ENCODE peak calls at places on chromosome 9, in ten cellular contexts. A, B, O, T, C, K, V, X, G and D are unnamed samples. For H3K4me1, the result is how much of the 10 kb centered on the place peaks cover.

GRCh38 chr9:138022121-138022741 is 144.6 kb downstream of the CACNA1B start:
- DNase-seq in K (no peak), A (peak), O (peak), G (no peak), C (peak), X (no peak), V (no peak), T (peak), B (peak), D (peak)

GRCh38 chr9:21414220-21414940 is 5.5 kb downstream of the IFNA8 start:
- DNase-seq in G (no peak), C (no peak), O (no peak), B (no peak), X (no peak), A (no peak), V (no peak), T (no peak), K (no peak), D (peak)

GRCh38 chr9:35716236-35716635 is 15.8 kb downstream of the TLN1 start:
- DNase-seq in K (no peak), V (no peak), O (no peak), G (no peak), A (no peak), C (peak), X (no peak), B (no peak), T (no peak), D (no peak)

GRCh38 chr9:93635186-93636107 is 59.1 kb downstream of the PHF2 start:
- DNase-seq in X (no peak), V (no peak), K (no peak), B (no peak), G (peak), A (no peak), T (peak), C (peak), O (peak), D (no peak)

GRCh38 chr9:129392093-129392541 is 214.1 kb upstream of the IER5L start:
- DNase-seq in T (peak), B (no peak), G (peak), V (no peak), X (no peak), O (peak), A (no peak), C (no peak), K (no peak), D (no peak)

GRCh38 chr9:79292731-79293280 is 279.0 kb upstream of the TLE4 start:
- DNase-seq in K (no peak), C (no peak), A (peak), V (no peak), B (no peak), O (no peak), T (no peak), G (no peak), X (no peak), D (no peak)

GRCh38 chr9:101476576-101477208 is 41.1 kb upstream of the ALDOB start:
- DNase-seq in V (no peak), G (no peak), O (no peak), B (no peak), K (no peak), X (no peak), T (peak), C (peak), A (no peak), D (no peak)

GRCh38 chr9:109068764-109069163 is 51.0 kb downstream of the TMEM245 start:
- DNase-seq in X (no peak), V (no peak), O (no peak), C (no peak), B (no peak), T (no peak), A (no peak), G (no peak), K (no peak), D (no peak)

GRCh38 chr9:137970686-137971476 is 93.3 kb downstream of the CACNA1B start:
- DNase-seq in G (peak), O (peak), A (no peak), V (no peak), B (peak), T (no peak), X (no peak), K (no peak), C (peak), D (no peak)

GRCh38 chr9:98678244-98678842 is 30.4 kb downstream of the GABBR2 start:
- DNase-seq in G (no peak), A (peak), K (peak), X (no peak), V (peak), T (no peak), C (no peak), B (no peak), O (no peak), D (peak)

GRCh38 chr9:85151247-85151646 is 481.7 kb downstream of the NTRK2 start:
- DNase-seq in G (no peak), X (no peak), A (no peak), O (no peak), C (no peak), T (no peak), V (no peak), K (no peak), B (no peak), D (no peak)

GRCh38 chr9:101419863-101420262 is 15.7 kb downstream of the ALDOB start:
- DNase-seq in A (no peak), K (no peak), G (no peak), C (no peak), B (no peak), X (no peak), T (no peak), V (no peak), O (no peak), D (no peak)

GRCh38 chr9:124449381-124450151 is 685 bp upstream of the ADGRD2 start:
- DNase-seq in T (peak), V (no peak), X (no peak), K (no peak), G (no peak), C (no peak), B (no peak), O (peak), A (no peak), D (no peak)

GRCh38 chr9:11107196-11107595 is 494.4 kb upstream of the PTPRD start:
- DNase-seq in A (no peak), X (no peak), C (no peak), K (no peak), B (no peak), T (no peak), V (no peak), O (no peak), G (no peak), D (no peak)

GRCh38 chr9:84615574-84615973 is 54.0 kb upstream of the NTRK2 start:
- DNase-seq in O (no peak), G (no peak), C (no peak), A (no peak), X (no peak), T (no peak), V (no peak), K (no peak), B (no peak), D (no peak)

GRCh38 chr9:75200892-75201470 is 112.7 kb downstream of the OSTF1 start:
- DNase-seq in B (no peak), C (no peak), K (peak), T (no peak), X (no peak), G (no peak), V (peak), O (no peak), A (peak), D (no peak)

GRCh38 chr9:94993821-94994165 is 267.3 kb downstream of the AOPEP start:
- DNase-seq in K (no peak), O (no peak), T (no peak), G (no peak), B (no peak), A (no peak), V (no peak), X (no peak), C (no peak), D (no peak)

GRCh38 chr9:98794802-98795201 is 1.6 kb downstream of the ANKS6 start:
- DNase-seq in V (no peak), O (no peak), A (no peak), G (no peak), B (no peak), X (no peak), C (no peak), K (no peak), T (no peak), D (no peak)

GRCh38 chr9:106893088-106893487 is 30.1 kb downstream of the ZNF462 start:
- DNase-seq in A (peak), K (no peak), O (no peak), C (no peak), G (no peak), B (no peak), T (no peak), X (no peak), V (peak), D (no peak)

GRCh38 chr9:114384836-114385411 is 2.9 kb downstream of the AKNA start:
- DNase-seq in C (no peak), O (no peak), A (no peak), B (no peak), K (no peak), T (no peak), X (no peak), V (no peak), G (no peak), D (no peak)
- TF ChIP-seq CTCF in C (no peak), O (no peak), A (no peak), B (no peak), K (no peak), T (no peak), X (no peak), V (no peak), G (no peak), D (no peak)

DNA sequence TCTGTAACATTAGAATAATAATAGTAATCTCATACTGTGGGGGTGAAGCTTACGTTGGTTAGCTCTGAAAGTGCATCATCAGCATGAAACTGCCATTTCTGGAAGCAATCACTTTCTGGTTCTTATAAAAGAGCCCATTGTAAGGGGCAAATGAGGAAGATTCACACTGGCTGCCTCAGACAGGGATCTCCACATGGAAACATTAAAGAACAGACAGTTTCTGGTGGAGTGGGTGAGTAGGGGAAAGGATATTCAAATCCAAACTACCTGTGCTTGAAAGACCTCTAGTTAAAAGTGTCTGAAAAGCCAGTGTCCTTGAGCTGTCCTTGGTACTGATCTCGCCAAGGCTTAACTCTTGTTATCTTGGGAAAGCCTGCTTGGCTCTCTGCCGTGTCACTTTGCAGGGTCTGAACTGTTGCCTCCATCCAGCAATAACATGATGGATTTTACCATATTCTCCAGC is 19.1 kb upstream of the SLC31A2 start:
- DNase-seq in T (no peak), X (no peak), G (no peak), V (peak), O (no peak), C (no peak), K (peak), B (no peak), A (peak), D (no peak)
- H3K4me1 ChIP-seq in T (under half), X (under half), G (under half), V (under half), O (under half), C (under half), K (under half), B (under half), A (under half), D (under half)

GRCh38 chr9:121618504-121618903 is 32.9 kb upstream of the DAB2IP start:
- DNase-seq in A (no peak), B (no peak), V (no peak), C (no peak), K (no peak), O (no peak), G (no peak), T (no peak), X (no peak), D (no peak)

GRCh38 chr9:121619989-121620673 is 31.3 kb upstream of the DAB2IP start:
- DNase-seq in V (no peak), O (no peak), C (no peak), X (peak), T (no peak), B (peak), K (no peak), G (no peak), A (no peak), D (no peak)

GRCh38 chr9:121622842-121623203 is 28.6 kb upstream of the DAB2IP start:
- DNase-seq in K (no peak), B (peak), A (no peak), G (no peak), X (no peak), O (no peak), T (no peak), C (no peak), V (no peak), D (no peak)

GRCh38 chr9:121619566-121619965 is 31.9 kb upstream of the DAB2IP start:
- DNase-seq in A (no peak), B (no peak), G (no peak), O (no peak), T (no peak), V (no peak), X (no peak), K (no peak), C (no peak), D (no peak)

GRCh38 chr9:121620777-121621437 is 30.5 kb upstream of the DAB2IP start:
- DNase-seq in A (no peak), G (no peak), C (no peak), X (no peak), K (peak), B (no peak), T (no peak), O (no peak), V (peak), D (peak)
- TF ChIP-seq CTCF in A (peak), G (peak), C (peak), X (peak), K (peak), B (peak), T (peak), O (peak), V (peak), D (peak)

GRCh38 chr9:133115604-133116345 is 5.3 kb downstream of the RALGDS start:
- DNase-seq in V (no peak), G (no peak), A (no peak), X (peak), K (no peak), B (peak), O (peak), C (peak), T (peak), D (peak)
- H3K4me1 ChIP-seq in V (under half), G (under half), A (under half), X (half or more), K (under half), B (half or more), O (half or more), C (half or more), T (under half), D (half or more)

GRCh38 chr9:127004946-127005769 is 90.6 kb downstream of the RALGPS1 start:
- DNase-seq in V (no peak), T (no peak), X (no peak), G (no peak), C (no peak), K (no peak), O (no peak), B (no peak), A (peak), D (peak)

GRCh38 chr9:126999315-127000068 is 84.9 kb downstream of the RALGPS1 start:
- DNase-seq in G (no peak), X (no peak), A (no peak), C (no peak), O (no peak), T (no peak), K (no peak), B (no peak), V (no peak), D (no peak)
- TF ChIP-seq CTCF in G (no peak), X (no peak), A (no peak), C (no peak), O (no peak), T (no peak), K (no peak), B (no peak), V (no peak), D (no peak)

GRCh38 chr9:131403493-131403773 is 9.5 kb downstream of the PRRC2B start:
- DNase-seq in G (no peak), C (no peak), A (no peak), B (no peak), X (no peak), O (no peak), V (no peak), K (peak), T (peak), D (no peak)
- H3K4me1 ChIP-seq in G (half or more), C (half or more), A (under half), B (half or more), X (half or more), O (half or more), V (half or more), K (half or more), T (half or more), D (half or more)

GRCh38 chr9:1619915-1620705 is 395.0 kb upstream of the SMARCA2 start:
- DNase-seq in V (peak), O (no peak), B (no peak), X (no peak), G (no peak), K (no peak), C (no peak), A (peak), T (no peak), D (no peak)
- TF ChIP-seq CTCF in V (no peak), O (peak), B (peak), X (peak), G (no peak), K (peak), C (no peak), A (peak), T (no peak), D (no peak)

DNA sequence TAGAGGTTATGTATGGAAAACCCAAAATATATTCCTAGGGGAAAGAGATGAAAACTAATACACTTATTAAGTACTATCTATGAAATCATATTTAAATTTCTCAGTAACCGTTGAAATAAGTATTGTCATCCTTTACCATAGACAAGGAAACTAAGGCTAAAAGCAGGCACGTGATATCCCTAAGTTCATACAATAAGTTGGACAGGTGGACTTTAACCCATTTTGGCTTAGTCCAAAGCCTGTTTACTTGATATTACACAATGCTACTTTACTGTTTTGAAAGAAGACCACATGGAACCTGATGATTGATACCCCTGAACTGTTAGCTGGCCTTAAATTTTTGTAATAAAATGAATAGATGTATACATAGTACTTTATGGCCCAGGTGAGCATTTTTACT is 3.5 kb downstream of the NFX1 start:
- DNase-seq in O (no peak), A (no peak), B (no peak), V (no peak), T (no peak), K (no peak), C (no peak), X (no peak), G (no peak), D (no peak)
- H3K4me1 ChIP-seq in O (half or more), A (under half), B (half or more), V (under half), T (under half), K (half or more), C (half or more), X (half or more), G (under half), D (half or more)